ENCODE peak calls at places on chromosome 18, in eight cellular contexts. N is right atrium auricular region, S is IMR-90, G is cardiac fibroblast, O is thoracic aorta, P is GM12865, A is cardiac muscle cell, B is adrenal gland. C is an unnamed sample.

GRCh38 chr18:30970201-30970816 is 72.2 kb downstream of the DSC3 start:
- DNase-seq in N (no peak), S (peak; percentile 2), G (peak; percentile 51), O (no peak), P (peak; percentile 43), A (peak; percentile 54), B (no peak), C (peak; percentile 62)

GRCh38 chr18:57311472-57311871 is 40.9 kb upstream of the ST8SIA3 start:
- DNase-seq in N (no peak), S (no peak), G (no peak), O (no peak), P (no peak), A (no peak), B (no peak), C (no peak)

GRCh38 chr18:11074879-11075278 is 74.5 kb downstream of the PIEZO2 start:
- DNase-seq in N (no peak), S (peak; percentile 11), G (no peak), O (no peak), P (no peak), A (no peak), B (no peak), C (no peak)

GRCh38 chr18:55582325-55582724 is 5.7 kb downstream of the TCF4 start:
- DNase-seq in N (no peak), S (no peak), G (no peak), O (no peak), P (no peak), A (no peak), B (no peak), C (peak; percentile 10)

GRCh38 chr18:11432360-11432811 is 177.0 kb upstream of the SLC35G4 start:
- DNase-seq in N (no peak), S (no peak), G (no peak), O (no peak), P (no peak), A (no peak), B (no peak), C (no peak)

GRCh38 chr18:61964616-61965015 is 71.8 kb upstream of the RNF152 start:
- DNase-seq in N (no peak), S (no peak), G (no peak), O (no peak), P (no peak), A (no peak), B (no peak), C (no peak)

GRCh38 chr18:80244167-80244566 is 3.1 kb downstream of the PARD6G start:
- DNase-seq in N (no peak), S (no peak), G (no peak), O (no peak), P (no peak), A (no peak), B (no peak), C (no peak)

GRCh38 chr18:69839989-69840388 is 107.7 kb downstream of the CD226 start:
- DNase-seq in N (no peak), S (no peak), G (no peak), O (no peak), P (no peak), A (no peak), B (no peak), C (no peak)

GRCh38 chr18:76265375-76266225 is 229.4 kb downstream of the ZNF516 start:
- DNase-seq in N (no peak), S (peak; percentile 38), G (peak; percentile 67), O (no peak), P (no peak), A (peak; percentile 69), B (peak; percentile 77), C (peak; percentile 38)

DNA sequence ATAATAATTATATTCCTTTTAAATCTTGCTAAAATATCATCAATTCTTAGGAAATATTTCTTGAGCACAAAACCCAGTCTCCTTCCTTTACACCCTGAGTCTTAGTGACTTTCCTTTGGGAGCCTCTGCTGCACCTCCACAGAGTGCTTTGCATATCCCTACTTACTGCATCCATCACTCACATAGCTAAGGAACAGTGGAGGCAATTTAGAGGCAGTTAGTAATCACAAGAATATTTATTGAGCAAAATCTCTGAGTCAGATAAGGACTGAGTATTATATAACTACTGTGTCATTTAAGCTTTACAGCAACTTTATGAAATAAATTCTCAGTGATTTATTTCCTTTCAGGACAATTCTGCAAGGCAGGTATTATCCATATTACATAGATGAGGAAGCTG is 327.7 kb downstream of the TMX3 start:
- DNase-seq in N (no peak), S (peak; percentile 50), G (no peak), O (no peak), P (no peak), A (no peak), B (no peak), C (no peak)
- TF ChIP-seq CTCF in N (no peak), S (no peak), G (no peak), O (no peak), P (no peak), A (no peak), B (no peak), C (no peak)

GRCh38 chr18:986552-986951 is 81.9 kb downstream of the ADCYAP1 start:
- DNase-seq in N (no peak), S (no peak), G (no peak), O (no peak), P (no peak), A (peak; percentile 42), B (no peak), C (no peak)

GRCh38 chr18:987325-988186 is 82.9 kb downstream of the ADCYAP1 start:
- DNase-seq in N (no peak), S (no peak), G (peak; percentile 95), O (no peak), P (no peak), A (peak; percentile 92), B (no peak), C (peak; percentile 76)

GRCh38 chr18:991441-991840 is 86.8 kb downstream of the ADCYAP1 start:
- DNase-seq in N (no peak), S (no peak), G (no peak), O (no peak), P (no peak), A (peak; percentile 11), B (no peak), C (no peak)

GRCh38 chr18:986071-986470 is 81.4 kb downstream of the ADCYAP1 start:
- DNase-seq in N (no peak), S (no peak), G (no peak), O (no peak), P (no peak), A (no peak), B (no peak), C (no peak)

GRCh38 chr18:989423-989822 is 84.8 kb downstream of the ADCYAP1 start:
- DNase-seq in N (no peak), S (no peak), G (no peak), O (no peak), P (no peak), A (peak; percentile 16), B (no peak), C (no peak)
- H3K4me3 ChIP-seq in N (no peak overlapping the region), S (no peak overlapping the region), G (no peak overlapping the region), O (no peak overlapping the region), P (no peak overlapping the region), A (no peak overlapping the region), B (no peak overlapping the region), C (no peak overlapping the region)

GRCh38 chr18:63320690-63321265 is 1.2 kb upstream of the BCL2 start:
- DNase-seq in N (no peak), S (peak; percentile 32), G (peak; percentile 63), O (no peak), P (peak; percentile 73), A (peak; percentile 61), B (peak; percentile 69), C (peak; percentile 49)
- TF ChIP-seq CTCF in N (no peak), S (no peak), G (no peak), O (peak; percentile 8), P (no peak), A (no peak), B (no peak), C (no peak)

DNA sequence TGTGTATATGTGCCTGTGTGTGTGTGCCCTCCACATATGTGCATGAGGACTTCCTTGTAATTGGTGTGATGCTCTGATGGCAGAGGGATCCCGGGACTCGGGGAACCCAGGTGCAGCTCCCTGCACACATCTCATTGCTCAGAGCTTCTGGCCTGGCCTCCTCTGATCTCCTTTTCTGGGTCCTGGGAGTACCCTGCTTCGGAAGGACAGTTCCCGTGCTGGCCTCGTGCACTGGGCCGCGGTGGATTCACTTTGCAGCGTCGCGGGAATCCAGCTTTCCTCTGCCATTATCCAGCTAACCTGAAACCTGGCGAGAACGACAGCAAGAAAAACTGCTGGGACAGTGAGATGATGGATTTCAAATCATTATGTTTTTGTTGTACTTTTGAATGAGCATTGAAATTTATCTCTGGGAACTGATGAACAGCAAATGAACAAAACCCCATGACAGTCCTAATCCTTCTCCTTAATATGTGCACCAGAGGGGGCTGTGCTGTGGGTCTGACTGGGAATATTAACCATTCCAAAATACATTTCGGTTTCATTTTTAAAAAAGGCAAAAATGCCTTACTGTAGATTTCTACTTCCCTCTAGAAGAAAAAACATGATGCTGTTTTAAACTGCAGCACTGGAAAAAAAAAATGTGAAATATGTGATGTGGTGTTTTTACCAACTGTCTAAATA is 78.2 kb downstream of the PTGR3 start:
- DNase-seq in N (peak; percentile 50), S (peak; percentile 12), G (peak; percentile 18), O (no peak), P (no peak), A (peak; percentile 27), B (peak; percentile 34), C (peak; percentile 16)
- H3K4me3 ChIP-seq in N (peak overlapping the region; percentile 14), S (no peak overlapping the region), G (no peak overlapping the region), O (peak overlapping the region; percentile 46), P (no peak overlapping the region), A (no peak overlapping the region), B (no peak overlapping the region), C (no peak overlapping the region)

DNA sequence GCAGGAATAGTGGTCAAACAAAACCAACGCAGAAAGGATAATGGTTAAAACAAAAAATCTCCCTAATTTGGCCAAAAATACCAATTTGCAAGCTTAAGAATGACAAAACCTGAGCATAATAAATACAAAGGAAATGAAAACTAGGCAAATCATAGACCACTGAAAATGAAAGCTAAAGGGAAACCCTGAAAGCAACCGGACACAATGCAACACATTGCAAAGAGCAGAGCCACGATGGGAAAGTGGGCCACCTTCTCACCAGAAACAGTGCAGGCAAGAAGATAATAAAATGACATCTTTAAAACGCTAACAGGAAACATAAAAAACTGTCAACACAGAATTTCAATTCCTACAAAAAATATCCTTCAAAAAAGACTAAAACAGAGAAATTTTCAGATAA is 239.7 kb downstream of the L3MBTL4 start:
- DNase-seq in N (no peak), S (no peak), G (no peak), O (no peak), P (no peak), A (no peak), B (no peak), C (no peak)
- TF ChIP-seq CTCF in N (no peak), S (no peak), G (no peak), O (no peak), P (no peak), A (no peak), B (no peak), C (no peak)